ENCODE peak calls at places on chromosome 20, in seven cellular contexts. I is activated CD4-positive, CD25-positive, alpha-beta regulatory T cell; L is tibial artery; G is RKO; J is ovary; F is bronchial epithelial cell; W is NCI-H1092 treated with DMSO at 0.1 percent for 48 hours. O is an unnamed sample.

GRCh38 chr20:57680934-57681914 is 28.6 kb downstream of the PMEPA1 start:
- DNase-seq in I (no peak), L (no peak), G (no peak), J (no peak), F (no peak), W (no peak), O (peak; percentile 61)

GRCh38 chr20:36950432-36951197 is 893 bp downstream of the SAMHD1 start:
- DNase-seq in I (no peak), L (peak; percentile 29), G (peak; percentile 69), J (no peak), F (no peak), W (peak; percentile 8), O (peak; percentile 75)

GRCh38 chr20:830011-830521 is 3.4 kb upstream of the FAM110A start:
- DNase-seq in I (no peak), L (no peak), G (no peak), J (no peak), F (no peak), W (no peak), O (no peak)

GRCh38 chr20:49286689-49287551 is 9.1 kb upstream of the ZNFX1 start:
- DNase-seq in I (no peak), L (no peak), G (peak; percentile 63), J (no peak), F (peak; percentile 91), W (no peak), O (no peak)

GRCh38 chr20:19382371-19382770 is 169.9 kb downstream of the SLC24A3 start:
- DNase-seq in I (no peak), L (no peak), G (no peak), J (no peak), F (no peak), W (peak; percentile 26), O (no peak)

GRCh38 chr20:37294262-37294981 is 5.0 kb downstream of the MANBAL start:
- DNase-seq in I (no peak), L (no peak), G (peak; percentile 85), J (no peak), F (no peak), W (no peak), O (no peak)

GRCh38 chr20:48631114-48632016 is 196.4 kb downstream of the PREX1 start:
- DNase-seq in I (no peak), L (no peak), G (peak; percentile 52), J (no peak), F (no peak), W (no peak), O (no peak)

GRCh38 chr20:46013826-46014516 is 5.3 kb downstream of the MMP9 start:
- DNase-seq in I (peak; percentile 42), L (no peak), G (no peak), J (peak; percentile 52), F (peak; percentile 35), W (peak; percentile 69), O (peak; percentile 57)

GRCh38 chr20:64052326-64052722 is 2.9 kb upstream of the SOX18 start:
- DNase-seq in I (no peak), L (no peak), G (no peak), J (no peak), F (no peak), W (no peak), O (no peak)

GRCh38 chr20:50003253-50003656 is 20.5 kb downstream of the SNAI1 start:
- DNase-seq in I (no peak), L (no peak), G (peak; percentile 69), J (no peak), F (peak; percentile 97), W (no peak), O (no peak)

GRCh38 chr20:17504326-17504897 is 26.8 kb downstream of the BFSP1 start:
- DNase-seq in I (no peak), L (no peak), G (no peak), J (peak; percentile 42), F (no peak), W (no peak), O (no peak)

GRCh38 chr20:8787090-8787489 is 281.8 kb upstream of the PLCB4 start:
- DNase-seq in I (no peak), L (no peak), G (no peak), J (no peak), F (no peak), W (no peak), O (no peak)

GRCh38 chr20:57757767-57758166 is 48.0 kb upstream of the PMEPA1 start:
- DNase-seq in I (no peak), L (no peak), G (no peak), J (no peak), F (no peak), W (no peak), O (no peak)

GRCh38 chr20:62142252-62143117 is 709 bp downstream of the PSMA7 start:
- DNase-seq in I (no peak), L (no peak), G (no peak), J (peak; percentile 55), F (no peak), W (peak; percentile 34), O (no peak)

GRCh38 chr20:12207875-12208274 is 290.2 kb downstream of the BTBD3 start:
- DNase-seq in I (no peak), L (no peak), G (peak; percentile 38), J (no peak), F (peak; percentile 39), W (no peak), O (no peak)

GRCh38 chr20:17522528-17522927 is 8.7 kb downstream of the BFSP1 start:
- DNase-seq in I (no peak), L (no peak), G (no peak), J (no peak), F (no peak), W (no peak), O (no peak)

GRCh38 chr20:63049191-63049518 is 42.4 kb upstream of the BHLHE23 start:
- DNase-seq in I (no peak), L (no peak), G (no peak), J (no peak), F (no peak), W (no peak), O (no peak)

GRCh38 chr20:36303020-36303595 is 3.0 kb upstream of the DLGAP4 start:
- DNase-seq in I (no peak), L (no peak), G (no peak), J (no peak), F (no peak), W (no peak), O (no peak)

GRCh38 chr20:17083738-17084137 is 143.1 kb upstream of the PCSK2 start:
- DNase-seq in I (no peak), L (no peak), G (peak; percentile 56), J (no peak), F (no peak), W (no peak), O (no peak)

GRCh38 chr20:13995086-13995665 is at the start of gene MACROD2:
- DNase-seq in I (no peak), L (peak; percentile 93), G (peak; percentile 96), J (peak; percentile 97), F (peak; percentile 85), W (peak; percentile 93), O (no peak)

GRCh38 chr20:43751167-43752050 is 24.6 kb upstream of the GTSF1L start:
- DNase-seq in I (peak; percentile 33), L (no peak), G (peak; percentile 64), J (no peak), F (peak; percentile 83), W (no peak), O (no peak)